ENCODE peak calls at places on chromosomes 4 and X, in six cellular contexts. Q, R, Z, A, F and O are unnamed samples.

GRCh38 chr4:185721190-185721948 is 90.6 kb downstream of the SORBS2 start:
- DNase-seq in R (no peak), F (no peak), Z (no peak), A (no peak), Q (no peak), O (no peak)

GRCh38 chr4:87073187-87073569 is 138.4 kb downstream of the AFF1 start:
- DNase-seq in Q (no peak), F (no peak), A (no peak), R (no peak), Z (no peak), O (peak; percentile 37)

GRCh38 chrX:40207626-40208025 is 109.9 kb upstream of the BCOR start:
- DNase-seq in A (no peak), Q (no peak), R (no peak), Z (no peak), F (peak; percentile 4), O (no peak)

GRCh38 chr4:80365928-80366327 is 30.4 kb downstream of the CFAP299 start:
- DNase-seq in Z (peak; percentile 60), A (peak; percentile 52), F (peak; percentile 48), R (peak; percentile 40), Q (peak; percentile 33), O (peak; percentile 38)

GRCh38 chrX:140918398-140919043 is 83.9 kb upstream of the SPANXB1 start:
- DNase-seq in F (peak; percentile 44), Q (no peak), Z (peak; percentile 20), R (no peak), A (peak; percentile 6), O (peak; percentile 5)

GRCh38 chr4:169267070-169267469 is 3.7 kb downstream of the SH3RF1 start:
- DNase-seq in Q (no peak), Z (no peak), R (no peak), A (no peak), F (no peak), O (no peak)

GRCh38 chr4:189117426-189117825 is 823.2 kb upstream of the FRG1 start:
- DNase-seq in A (no peak), Z (no peak), F (no peak), R (no peak), Q (no peak), O (no peak)

GRCh38 chr4:185143596-185143969 is 517 bp downstream of the SLC25A4 start:
- DNase-seq in F (no peak), Q (no peak), R (peak; percentile 90), A (peak; percentile 20), Z (no peak), O (no peak)

GRCh38 chr4:8152090-8152864 is 6.3 kb downstream of the ABLIM2 start:
- DNase-seq in F (no peak), Z (no peak), Q (no peak), R (peak; percentile 70), A (no peak), O (no peak)

GRCh38 chr4:139083533-139084424 is 68.2 kb downstream of the NOCT start:
- DNase-seq in Q (peak; percentile 49), A (peak; percentile 90), R (peak; percentile 81), Z (peak; percentile 63), F (peak; percentile 86), O (peak; percentile 83)
- TF ChIP-seq CTCF in Q (peak; percentile 32), A (peak; percentile 28), R (peak; percentile 50), Z (no peak), F (peak; percentile 31), O (no peak)

DNA sequence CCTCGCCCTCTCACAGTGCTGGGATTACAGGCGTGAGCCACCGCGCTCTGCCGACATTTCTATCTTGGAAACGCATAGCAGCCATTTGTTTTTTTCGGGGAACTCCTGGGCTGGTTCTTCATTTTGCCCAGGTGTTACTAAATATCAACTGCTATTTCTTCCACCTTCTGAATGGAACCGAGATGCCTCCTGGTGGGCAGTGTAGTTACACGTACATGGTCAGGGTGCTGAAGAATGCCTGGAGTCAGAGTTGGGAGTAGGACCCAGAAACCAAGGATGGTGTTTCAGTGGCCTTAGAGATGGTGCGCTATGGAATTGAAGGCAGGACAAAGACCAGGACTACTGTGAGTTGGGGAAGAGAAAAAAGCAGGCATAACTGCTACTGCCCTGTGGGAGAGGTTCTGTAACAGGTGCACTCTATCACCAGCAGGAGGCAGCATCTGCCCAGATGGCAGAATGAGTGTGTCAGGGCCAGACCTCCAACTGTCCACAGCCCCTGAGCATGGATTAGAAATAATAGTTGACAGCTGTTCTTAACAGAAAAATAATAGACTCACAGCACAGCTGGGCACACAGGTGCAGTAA is 81.7 kb downstream of the ZC4H2 start:
- DNase-seq in A (no peak), R (no peak), Z (no peak), F (no peak), Q (no peak), O (peak; percentile 23)
- TF ChIP-seq CTCF in A (no peak), R (no peak), Z (no peak), F (peak; percentile 24), Q (peak; percentile 21), O (peak; percentile 61)

DNA sequence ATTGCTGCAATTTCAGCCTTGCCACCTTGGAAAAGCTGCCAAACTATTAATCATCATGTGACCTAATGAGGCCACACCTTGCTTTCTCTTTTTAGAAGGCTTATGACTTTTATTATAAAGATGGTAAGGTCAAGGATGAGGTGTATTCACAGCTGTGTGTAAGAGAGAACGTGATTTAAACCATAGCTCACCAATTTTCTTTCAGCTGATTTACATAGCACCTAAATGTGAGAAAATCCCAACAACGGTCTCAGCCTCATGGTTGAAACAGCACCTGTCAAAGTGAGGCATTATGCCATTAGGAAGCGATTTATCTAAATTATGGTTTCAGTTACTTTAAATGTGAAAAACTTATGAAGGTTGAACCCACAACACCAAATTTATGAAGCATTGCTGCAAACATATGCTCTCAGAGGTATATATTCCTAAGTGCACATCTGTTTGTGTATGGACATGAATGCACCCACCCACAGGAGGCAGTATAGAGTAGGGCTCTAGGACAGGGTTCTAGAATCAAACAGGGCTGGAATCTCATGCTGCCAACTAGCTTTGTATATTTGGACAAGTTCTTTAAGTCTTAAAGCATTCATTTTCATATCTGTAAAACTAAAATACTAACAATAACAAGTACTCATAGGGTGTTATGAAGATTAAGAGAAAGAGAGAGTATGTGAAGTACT is 40.7 kb downstream of the ANXA3 start:
- DNase-seq in A (no peak), Z (no peak), R (no peak), Q (no peak), F (no peak), O (no peak)
- TF ChIP-seq CTCF in A (peak; percentile 17), Z (peak; percentile 53), R (no peak), Q (no peak), F (peak; percentile 52), O (peak; percentile 18)

GRCh38 chrX:108245462-108245861 is 153.9 kb downstream of the ATG4A start:
- DNase-seq in Q (no peak), F (no peak), A (no peak), R (no peak), Z (no peak), O (no peak)
- TF ChIP-seq CTCF in Q (no peak), F (no peak), A (no peak), R (no peak), Z (no peak), O (no peak)

GRCh38 chrX:132636080-132636479 is 147.2 kb upstream of the MBNL3 start:
- DNase-seq in Q (no peak), A (no peak), R (no peak), F (no peak), Z (no peak), O (no peak)

GRCh38 chrX:132634521-132634920 is 145.7 kb upstream of the MBNL3 start:
- DNase-seq in Z (no peak), F (no peak), R (no peak), Q (no peak), A (no peak), O (no peak)

DNA sequence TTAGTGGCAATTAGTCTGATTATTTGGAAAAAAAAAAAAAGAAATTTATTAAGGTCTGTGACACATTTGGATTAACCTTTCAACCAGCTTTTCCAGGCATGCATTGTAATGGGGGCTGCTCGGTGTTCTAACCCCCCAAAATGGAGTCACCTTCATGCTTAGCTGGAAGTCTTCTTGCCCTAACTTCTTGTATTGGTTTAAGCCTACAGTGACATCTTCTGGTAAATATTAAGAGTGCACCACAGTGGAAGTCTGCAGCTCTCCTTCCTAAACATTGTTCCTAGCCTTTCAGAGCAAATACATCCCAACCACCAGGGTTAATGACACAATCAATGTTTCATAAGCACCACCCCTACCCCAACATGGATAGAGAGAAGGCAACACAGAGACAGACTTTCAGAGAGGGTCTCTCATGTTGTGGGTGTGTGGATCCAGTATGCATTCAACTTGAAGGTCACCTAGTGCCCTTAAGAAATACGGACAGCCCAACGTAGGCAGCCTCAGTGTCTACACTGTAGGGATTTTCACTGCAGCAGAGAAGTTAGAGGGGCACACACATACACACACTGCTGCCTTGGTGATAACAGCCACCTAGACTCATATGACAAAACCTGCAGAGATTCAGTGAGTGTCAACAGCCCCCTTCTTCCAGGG is 142.9 kb upstream of the MBNL3 start:
- DNase-seq in R (no peak), Z (no peak), A (peak; percentile 2), Q (no peak), F (peak; percentile 30), O (peak; percentile 15)
- TF ChIP-seq CTCF in R (peak; percentile 50), Z (peak; percentile 22), A (peak; percentile 28), Q (peak; percentile 17), F (peak; percentile 57), O (peak; percentile 38)

DNA sequence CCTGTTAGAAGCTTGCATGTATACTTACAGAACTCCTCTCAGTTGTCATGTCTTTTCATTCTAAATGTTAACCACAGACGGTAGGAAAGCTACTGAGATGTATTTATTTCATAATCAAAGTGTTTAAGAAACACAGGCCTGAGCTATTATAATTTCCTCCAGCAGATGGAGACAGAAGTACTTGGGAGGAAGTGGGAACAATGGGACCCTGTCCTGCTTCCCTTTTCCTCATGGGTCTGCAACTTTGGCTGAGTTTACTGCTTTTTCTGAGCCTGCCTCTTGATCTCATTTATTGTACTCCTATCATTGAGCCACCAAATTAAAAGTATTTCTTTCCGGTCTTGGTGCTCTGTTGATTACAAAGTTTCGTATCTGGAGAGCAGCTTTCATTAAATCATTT is 67.7 kb upstream of the SPANXN2 start:
- DNase-seq in Q (no peak), A (no peak), Z (no peak), R (no peak), F (peak; percentile 0), O (no peak)
- TF ChIP-seq CTCF in Q (no peak), A (no peak), Z (peak; percentile 9), R (no peak), F (peak; percentile 53), O (no peak)

GRCh38 chr4:88591787-88592599 is at the start of gene HERC3:
- DNase-seq in Q (peak; percentile 28), A (peak; percentile 88), R (peak; percentile 87), F (peak; percentile 74), Z (no peak), O (peak; percentile 93)
- TF ChIP-seq CTCF in Q (no peak), A (no peak), R (peak; percentile 34), F (no peak), Z (no peak), O (no peak)